ENCODE peak calls at places on chromosome X, in four cellular contexts. One of them, this sample, is unnamed.

GRCh38 chrX:31136144-31136572 is 64.3 kb upstream of the FTHL17 start:
- DNase-seq in stimulated activated CD4-positive, alpha-beta T cell treated with anti-CD3 and anti-CD28 coated beads, Interleukin-15, amount 100 ng/mL, for 1 hour: no peak
- DNase-seq in islet precursor cell: no peak
- DNase-seq in naive B cell: peak
- DNase-seq in this sample: no peak

GRCh38 chrX:13007519-13008188 is 32.7 kb downstream of the TMSB4X start:
- DNase-seq in islet precursor cell: no peak
- DNase-seq in stimulated activated CD4-positive, alpha-beta T cell treated with anti-CD3 and anti-CD28 coated beads, Interleukin-15, amount 100 ng/mL, for 1 hour: no peak
- DNase-seq in naive B cell: no peak
- DNase-seq in this sample: no peak

GRCh38 chrX:103845165-103845653 is 13.2 kb upstream of the RAB9B start:
- DNase-seq in naive B cell: peak
- DNase-seq in stimulated activated CD4-positive, alpha-beta T cell treated with anti-CD3 and anti-CD28 coated beads, Interleukin-15, amount 100 ng/mL, for 1 hour: no peak
- DNase-seq in islet precursor cell: peak
- DNase-seq in this sample: peak

GRCh38 chrX:19630776-19631707 is 115.7 kb upstream of the MAP3K15 start:
- DNase-seq in stimulated activated CD4-positive, alpha-beta T cell treated with anti-CD3 and anti-CD28 coated beads, Interleukin-15, amount 100 ng/mL, for 1 hour: no peak
- DNase-seq in naive B cell: no peak
- DNase-seq in islet precursor cell: peak
- DNase-seq in this sample: no peak

GRCh38 chrX:92247076-92247475 is 467.9 kb downstream of the PCDH11X start:
- DNase-seq in islet precursor cell: no peak
- DNase-seq in stimulated activated CD4-positive, alpha-beta T cell treated with anti-CD3 and anti-CD28 coated beads, Interleukin-15, amount 100 ng/mL, for 1 hour: no peak
- DNase-seq in naive B cell: no peak
- DNase-seq in this sample: no peak

GRCh38 chrX:54921427-54922021 is 900 bp downstream of the TRO start:
- DNase-seq in islet precursor cell: peak
- DNase-seq in naive B cell: peak
- DNase-seq in stimulated activated CD4-positive, alpha-beta T cell treated with anti-CD3 and anti-CD28 coated beads, Interleukin-15, amount 100 ng/mL, for 1 hour: peak
- DNase-seq in this sample: no peak

GRCh38 chrX:19677121-19677520 is 161.8 kb upstream of the MAP3K15 start:
- DNase-seq in islet precursor cell: no peak
- DNase-seq in naive B cell: no peak
- DNase-seq in stimulated activated CD4-positive, alpha-beta T cell treated with anti-CD3 and anti-CD28 coated beads, Interleukin-15, amount 100 ng/mL, for 1 hour: no peak
- DNase-seq in this sample: no peak

GRCh38 chrX:136850441-136851175 is 29.9 kb downstream of the RBMX start:
- DNase-seq in stimulated activated CD4-positive, alpha-beta T cell treated with anti-CD3 and anti-CD28 coated beads, Interleukin-15, amount 100 ng/mL, for 1 hour: no peak
- DNase-seq in naive B cell: no peak
- DNase-seq in islet precursor cell: no peak
- DNase-seq in this sample: no peak

GRCh38 chrX:108396188-108396885 is 41.9 kb downstream of the COL4A6 start:
- DNase-seq in islet precursor cell: peak
- DNase-seq in stimulated activated CD4-positive, alpha-beta T cell treated with anti-CD3 and anti-CD28 coated beads, Interleukin-15, amount 100 ng/mL, for 1 hour: no peak
- DNase-seq in naive B cell: no peak
- DNase-seq in this sample: no peak

GRCh38 chrX:123756320-123756719 is 23.5 kb upstream of the THOC2 start:
- DNase-seq in naive B cell: no peak
- DNase-seq in stimulated activated CD4-positive, alpha-beta T cell treated with anti-CD3 and anti-CD28 coated beads, Interleukin-15, amount 100 ng/mL, for 1 hour: no peak
- DNase-seq in islet precursor cell: no peak
- DNase-seq in this sample: no peak

GRCh38 chrX:85836868-85837267 is 210.5 kb downstream of the CHM start:
- DNase-seq in stimulated activated CD4-positive, alpha-beta T cell treated with anti-CD3 and anti-CD28 coated beads, Interleukin-15, amount 100 ng/mL, for 1 hour: no peak
- DNase-seq in islet precursor cell: no peak
- DNase-seq in naive B cell: no peak
- DNase-seq in this sample: peak

GRCh38 chrX:68261060-68261672 is 172.1 kb downstream of the OPHN1 start:
- DNase-seq in stimulated activated CD4-positive, alpha-beta T cell treated with anti-CD3 and anti-CD28 coated beads, Interleukin-15, amount 100 ng/mL, for 1 hour: no peak
- DNase-seq in islet precursor cell: no peak
- DNase-seq in naive B cell: no peak
- DNase-seq in this sample: no peak

GRCh38 chrX:50615570-50616158 is 145.0 kb upstream of the DGKK start:
- DNase-seq in naive B cell: no peak
- DNase-seq in stimulated activated CD4-positive, alpha-beta T cell treated with anti-CD3 and anti-CD28 coated beads, Interleukin-15, amount 100 ng/mL, for 1 hour: no peak
- DNase-seq in islet precursor cell: no peak
- DNase-seq in this sample: no peak

GRCh38 chrX:68721991-68722860 is 74.8 kb downstream of the STARD8 start:
- DNase-seq in stimulated activated CD4-positive, alpha-beta T cell treated with anti-CD3 and anti-CD28 coated beads, Interleukin-15, amount 100 ng/mL, for 1 hour: no peak
- DNase-seq in islet precursor cell: no peak
- DNase-seq in naive B cell: no peak
- DNase-seq in this sample: no peak

GRCh38 chrX:11103006-11103405 is 8.1 kb upstream of the HCCS start:
- DNase-seq in stimulated activated CD4-positive, alpha-beta T cell treated with anti-CD3 and anti-CD28 coated beads, Interleukin-15, amount 100 ng/mL, for 1 hour: no peak
- DNase-seq in naive B cell: no peak
- DNase-seq in islet precursor cell: no peak
- DNase-seq in this sample: no peak